ENCODE peak calls at places on chromosomes 5 and 9, in ten cellular contexts. P, M, F, V, H, N, G, B, Z and W are unnamed samples.

GRCh38 chr9:127898433-127899199 is 787 bp downstream of the ST6GALNAC6 start:
- DNase-seq in Z (no peak), V (no peak), P (peak), B (peak), N (no peak), F (no peak), G (no peak), H (no peak), M (no peak), W (peak)

GRCh38 chr9:122904466-122904822 is 715 bp downstream of the RC3H2 start:
- DNase-seq in Z (peak), H (no peak), G (peak), F (no peak), N (peak), M (no peak), V (peak), B (no peak), P (peak), W (no peak)

GRCh38 chr9:132032584-132032945 is 47.1 kb downstream of the MED27 start:
- DNase-seq in M (no peak), B (no peak), F (no peak), Z (no peak), G (no peak), V (no peak), P (no peak), H (no peak), N (no peak), W (no peak)

GRCh38 chr5:172075655-172076054 is 69.2 kb upstream of the FBXW11 start:
- DNase-seq in M (no peak), F (no peak), H (no peak), B (no peak), P (no peak), V (no peak), N (no peak), G (no peak), Z (no peak), W (no peak)

GRCh38 chr5:117131048-117131679 is 556.5 kb upstream of the SEMA6A start:
- DNase-seq in P (no peak), F (no peak), G (no peak), M (no peak), Z (no peak), V (no peak), N (no peak), H (no peak), B (no peak), W (peak)

GRCh38 chr9:29750062-29750461 is 2176.8 kb upstream of the C9orf72 start:
- DNase-seq in M (no peak), V (peak), B (no peak), Z (no peak), H (no peak), N (no peak), F (no peak), G (no peak), P (no peak), W (peak)

GRCh38 chr5:69502375-69503143 is 10.0 kb downstream of the OCLN start:
- DNase-seq in V (peak), N (no peak), H (no peak), F (no peak), B (no peak), M (no peak), G (no peak), Z (no peak), P (no peak), W (peak)

GRCh38 chr5:149301744-149302380 is 30.2 kb downstream of the AFAP1L1 start:
- DNase-seq in P (no peak), B (no peak), M (no peak), V (no peak), F (no peak), N (no peak), H (no peak), G (no peak), Z (no peak), W (no peak)

GRCh38 chr5:56003179-56003578 is 8.4 kb upstream of the IL6ST start:
- DNase-seq in P (no peak), F (no peak), B (no peak), Z (no peak), G (no peak), H (no peak), N (no peak), V (peak), M (no peak), W (peak)

GRCh38 chr5:137316346-137316736 is 182.8 kb downstream of the SPOCK1 start:
- DNase-seq in M (no peak), B (no peak), N (no peak), V (peak), H (no peak), Z (no peak), P (no peak), G (no peak), F (no peak), W (no peak)

GRCh38 chr5:75275736-75276135 is 39.1 kb upstream of the ANKRD31 start:
- DNase-seq in P (no peak), M (no peak), G (no peak), B (no peak), N (no peak), V (no peak), H (no peak), Z (no peak), F (no peak), W (no peak)

GRCh38 chr5:59829389-59829788 is 64.1 kb downstream of the PDE4D start:
- DNase-seq in Z (no peak), P (no peak), M (no peak), F (no peak), H (peak), V (peak), N (no peak), B (no peak), G (no peak), W (no peak)

GRCh38 chr5:39270172-39270848 is 50.9 kb upstream of the FYB1 start:
- DNase-seq in G (no peak), H (no peak), F (no peak), B (no peak), M (no peak), N (no peak), P (no peak), Z (no peak), V (no peak), W (no peak)

GRCh38 chr9:36080519-36080918 is 43.8 kb downstream of the RECK start:
- DNase-seq in N (no peak), V (no peak), H (no peak), B (no peak), P (no peak), F (no peak), M (no peak), G (no peak), Z (no peak), W (no peak)